ENCODE peak calls at places on chromosomes 13 and 19, in seven cellular contexts. K is astrocyte, G is neural progenitor cell, N is IMR-90, V is thoracic aorta, L is breast epithelium, Z is fibroblast of lung. S is an unnamed sample. For H3K4me1, the result is how much of the 10 kb centered on the place peaks cover.

GRCh38 chr19:35011091-35011689 is 11.1 kb downstream of the GRAMD1A start:
- DNase-seq in Z (no peak), G (no peak), V (no peak), K (no peak), L (no peak), N (no peak), S (peak)

GRCh38 chr13:44219808-44220544 is 153.6 kb upstream of the SERP2 start:
- DNase-seq in L (no peak), V (no peak), G (no peak), N (peak), K (peak), Z (peak), S (no peak)

GRCh38 chr19:19201697-19202630 is 1.2 kb downstream of the NR2C2AP start:
- DNase-seq in N (no peak), V (no peak), K (no peak), G (no peak), L (no peak), Z (no peak), S (no peak)

GRCh38 chr19:32676186-32676894 is 692 bp downstream of the RGS9BP start:
- DNase-seq in K (no peak), N (no peak), V (no peak), L (no peak), G (peak), Z (no peak), S (peak)

GRCh38 chr19:29507081-29507860 is 18.5 kb upstream of the VSTM2B start:
- DNase-seq in K (no peak), V (no peak), G (no peak), N (no peak), Z (no peak), L (no peak), S (peak)

GRCh38 chr13:45575830-45576180 is 39.7 kb downstream of the ERICH6B start:
- DNase-seq in K (no peak), G (no peak), V (no peak), L (no peak), Z (no peak), N (no peak), S (no peak)

GRCh38 chr19:19034204-19034624 is 811 bp downstream of the ARMC6 start:
- DNase-seq in N (peak), V (no peak), Z (peak), G (peak), K (peak), L (no peak), S (peak)

GRCh38 chr19:12331211-12331941 is 2.1 kb downstream of the ZNF563 start:
- DNase-seq in Z (no peak), L (no peak), V (no peak), K (no peak), G (peak), N (no peak), S (peak)

GRCh38 chr13:20700288-20700687 is 3.2 kb upstream of the IL17D start:
- DNase-seq in K (no peak), G (no peak), V (no peak), N (peak), Z (no peak), L (no peak), S (no peak)

GRCh38 chr13:105196052-105196451 is 1339.4 kb downstream of the EFNB2 start:
- DNase-seq in K (peak), N (peak), Z (peak), L (no peak), V (no peak), G (no peak), S (no peak)

GRCh38 chr19:38024991-38025716 is 118.1 kb downstream of the SIPA1L3 start:
- DNase-seq in Z (no peak), L (no peak), V (no peak), G (no peak), K (no peak), N (no peak), S (peak)

GRCh38 chr13:55029280-55029679 is 2000.7 kb downstream of the OLFM4 start:
- DNase-seq in L (no peak), K (no peak), G (no peak), Z (no peak), V (no peak), N (no peak), S (no peak)

GRCh38 chr13:73722120-73722519 is 412.1 kb downstream of the KLF12 start:
- DNase-seq in N (peak), V (no peak), G (no peak), Z (peak), L (no peak), K (peak), S (no peak)

GRCh38 chr13:76552807-76553206 is 333.4 kb downstream of the KCTD12 start:
- DNase-seq in N (no peak), Z (no peak), L (no peak), G (no peak), K (no peak), V (no peak), S (no peak)

GRCh38 chr13:73767747-73768315 is 366.4 kb downstream of the KLF12 start:
- DNase-seq in G (peak), L (no peak), N (no peak), Z (no peak), K (no peak), V (no peak), S (no peak)

GRCh38 chr13:113897161-113897560 is 33.3 kb upstream of the GAS6 start:
- DNase-seq in N (peak), Z (peak), V (no peak), L (peak), K (peak), G (no peak), S (no peak)

GRCh38 chr13:42478531-42479156 is 95.3 kb upstream of the TNFSF11 start:
- DNase-seq in L (no peak), G (peak), V (no peak), Z (peak), K (no peak), N (peak), S (no peak)

GRCh38 chr13:100274942-100275506 is 186.1 kb downstream of the PCCA start:
- DNase-seq in V (no peak), N (peak), G (no peak), Z (peak), L (no peak), K (peak), S (no peak)

GRCh38 chr19:58009301-58009665 is 6.7 kb upstream of the ZNF606 start:
- DNase-seq in G (no peak), N (no peak), Z (no peak), L (no peak), V (no peak), K (no peak), S (no peak)

GRCh38 chr19:37333457-37333856 is 37.4 kb upstream of the ZNF527 start:
- DNase-seq in V (no peak), G (no peak), L (no peak), K (peak), N (no peak), Z (no peak), S (no peak)

GRCh38 chr13:34303346-34303745 is 485.4 kb downstream of the RFC3 start:
- DNase-seq in L (no peak), Z (no peak), K (no peak), N (no peak), V (no peak), G (no peak), S (no peak)

GRCh38 chr19:39158646-39159260 is 33.2 kb downstream of the PAK4 start:
- DNase-seq in N (no peak), K (no peak), L (no peak), V (no peak), G (no peak), Z (no peak), S (no peak)

GRCh38 chr13:39590466-39591036 is 12.4 kb downstream of the LHFPL6 start:
- DNase-seq in G (no peak), Z (no peak), V (no peak), K (no peak), N (no peak), L (no peak), S (no peak)

GRCh38 chr13:98447881-98448641 is 128.8 kb downstream of the STK24 start:
- DNase-seq in K (peak), G (peak), Z (peak), L (no peak), N (no peak), V (no peak), S (no peak)

GRCh38 chr13:111431241-111431640 is 110.8 kb downstream of the TEX29 start:
- DNase-seq in G (no peak), V (no peak), N (no peak), K (no peak), L (no peak), Z (no peak), S (no peak)

GRCh38 chr19:48926909-48927308 is 6.6 kb upstream of the DHDH start:
- DNase-seq in G (no peak), Z (peak), L (no peak), N (peak), V (peak), K (peak), S (no peak)

GRCh38 chr13:52428295-52428694 is 22.1 kb downstream of the VPS36 start:
- DNase-seq in L (no peak), Z (no peak), K (peak), G (no peak), V (no peak), N (peak), S (no peak)

GRCh38 chr19:50646074-50646807 is 3.0 kb upstream of the C19orf81 start:
- DNase-seq in G (no peak), L (no peak), V (no peak), K (no peak), N (peak), Z (peak), S (no peak)

GRCh38 chr19:6271251-6271650 is 8.5 kb downstream of the MLLT1 start:
- DNase-seq in V (no peak), N (peak), Z (peak), K (no peak), G (no peak), L (no peak), S (no peak)

GRCh38 chr13:33380487-33381079 is 95.0 kb upstream of the STARD13 start:
- DNase-seq in V (no peak), N (no peak), K (no peak), L (no peak), Z (no peak), G (no peak), S (no peak)

DNA sequence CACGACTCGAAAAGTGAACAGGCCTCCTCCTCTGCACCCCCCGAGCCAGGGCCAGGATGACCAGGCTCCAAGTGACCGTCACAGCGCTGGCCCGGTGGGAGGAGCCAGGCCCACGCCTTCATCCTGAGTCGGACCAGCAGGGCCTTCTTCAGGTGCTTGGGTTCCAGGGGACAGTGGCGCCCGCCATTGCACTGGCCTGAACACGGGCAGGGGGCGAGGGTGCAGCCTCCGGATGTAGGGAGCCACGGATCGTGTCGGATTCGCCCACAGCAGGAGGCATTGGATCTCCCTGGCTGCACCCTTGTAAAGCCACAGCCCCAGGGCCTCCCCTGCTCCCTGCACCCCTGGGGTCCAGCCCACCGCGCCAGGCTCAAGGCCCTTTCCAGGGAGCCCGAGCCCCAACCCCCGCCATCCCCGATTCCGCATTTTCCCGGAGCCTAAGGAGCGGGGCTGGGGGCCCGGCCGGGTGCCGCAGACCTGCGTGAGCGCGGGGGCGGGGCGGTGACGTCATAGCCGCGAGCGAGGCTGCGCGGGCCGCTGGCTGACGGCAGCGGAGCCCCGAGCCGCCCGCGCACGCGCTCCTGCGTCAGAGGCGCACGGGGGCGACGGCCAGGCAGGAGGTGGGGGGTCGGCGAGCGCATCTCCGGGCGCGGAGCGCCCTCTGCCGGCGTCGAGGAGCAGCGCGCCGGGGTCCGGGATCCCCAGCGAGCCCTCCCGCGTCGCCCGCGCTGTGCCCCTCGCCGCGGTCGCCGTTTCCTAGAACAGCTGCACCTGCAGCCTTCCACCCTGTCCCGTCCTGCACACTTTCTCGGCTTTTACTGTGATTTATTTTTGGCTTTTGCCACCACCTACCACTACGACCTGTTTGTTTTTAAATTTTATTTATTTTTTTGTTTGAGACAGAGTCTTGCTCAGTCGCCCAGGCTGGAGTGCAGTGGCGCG is 1.5 kb upstream of the ATP5F1D start:
- DNase-seq in L (peak), G (peak), Z (peak), V (no peak), K (peak), N (peak), S (peak)
- H3K4me3 ChIP-seq in L (peak), G (peak), Z (peak), V (peak), K (no peak), N (peak), S (peak)

GRCh38 chr13:110380359-110381028 is 73.4 kb downstream of the COL4A2 start:
- DNase-seq in Z (peak), G (no peak), L (no peak), N (peak), K (peak), V (no peak), S (no peak)

GRCh38 chr13:110381029-110381360 is 73.9 kb downstream of the COL4A2 start:
- DNase-seq in N (no peak), K (no peak), G (no peak), V (no peak), Z (no peak), L (no peak), S (no peak)

GRCh38 chr13:110379905-110380341 is 72.8 kb downstream of the COL4A2 start:
- DNase-seq in G (peak), Z (no peak), V (no peak), K (peak), N (peak), L (no peak), S (no peak)

GRCh38 chr13:110377178-110378175 is 70.4 kb downstream of the COL4A2 start:
- DNase-seq in K (no peak), L (no peak), G (no peak), N (no peak), Z (no peak), V (no peak), S (no peak)

GRCh38 chr13:110379358-110379757 is 72.3 kb downstream of the COL4A2 start:
- DNase-seq in Z (no peak), L (no peak), V (no peak), K (no peak), G (no peak), N (no peak), S (no peak)
- H3K4me1 ChIP-seq in Z (under half), L (under half), V (half or more), K (under half), G (under half), N (under half), S (under half)

DNA sequence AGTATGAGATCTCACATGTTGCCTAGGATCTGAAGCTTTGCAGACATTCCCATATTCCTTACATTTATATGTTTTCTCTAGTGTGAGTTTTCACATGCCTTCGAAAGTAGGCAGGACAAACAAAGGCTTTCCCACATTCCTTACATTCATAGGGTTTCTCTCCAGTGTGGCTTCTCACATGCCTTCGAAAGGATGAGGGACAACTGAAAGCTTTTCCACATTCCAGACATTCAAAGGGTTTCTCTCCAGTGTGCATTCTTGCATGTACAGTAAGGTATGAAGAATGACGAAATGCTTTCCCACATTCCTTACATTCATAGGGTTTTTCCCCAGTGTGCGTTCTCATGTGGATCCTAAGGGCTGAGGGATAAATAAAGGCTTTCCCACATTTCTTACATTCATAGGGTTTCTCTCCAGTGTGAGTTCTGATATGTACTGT is 14.2 kb downstream of the ZNF699 start:
- DNase-seq in G (no peak), L (no peak), N (no peak), V (no peak), Z (no peak), K (peak), S (no peak)
- H3K4me3 ChIP-seq in G (no peak), L (no peak), N (no peak), V (peak), Z (no peak), K (no peak), S (no peak)

GRCh38 chr13:40963927-40964326 is 55.2 kb downstream of the ELF1 start:
- DNase-seq in V (no peak), Z (peak), K (peak), L (no peak), G (no peak), N (peak), S (no peak)
- H3K4me1 ChIP-seq in V (under half), Z (under half), K (under half), L (under half), G (under half), N (under half), S (half or more)

GRCh38 chr19:2783781-2784145 is 690 bp upstream of the SGTA start:
- DNase-seq in K (no peak), N (no peak), Z (no peak), V (no peak), G (no peak), L (no peak), S (no peak)
- H3K4me3 ChIP-seq in K (peak), N (no peak), Z (no peak), V (peak), G (no peak), L (no peak), S (no peak)

DNA sequence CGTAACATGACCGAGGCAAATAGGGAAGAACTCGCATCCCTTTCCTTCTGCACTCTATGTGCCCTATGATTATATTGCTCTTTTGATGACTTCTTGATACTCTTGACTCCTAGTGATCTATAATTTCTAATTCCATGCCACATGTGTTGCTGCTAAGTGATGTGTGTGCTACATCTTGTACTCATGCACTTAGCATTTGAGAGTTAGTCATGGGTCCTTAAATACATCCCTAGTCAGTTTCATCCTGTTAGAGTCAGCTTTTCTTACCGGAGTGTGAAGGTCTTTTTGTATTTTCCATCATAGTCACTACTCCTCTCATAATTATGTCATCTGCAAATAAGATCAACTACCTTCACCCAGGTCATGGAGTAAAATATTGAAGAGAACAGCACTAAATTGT is 30.3 kb downstream of the RXFP2 start:
- DNase-seq in Z (no peak), V (no peak), K (no peak), N (peak), G (no peak), L (no peak), S (no peak)
- H3K4me1 ChIP-seq in Z (under half), V (half or more), K (under half), N (under half), G (under half), L (under half), S (under half)

DNA sequence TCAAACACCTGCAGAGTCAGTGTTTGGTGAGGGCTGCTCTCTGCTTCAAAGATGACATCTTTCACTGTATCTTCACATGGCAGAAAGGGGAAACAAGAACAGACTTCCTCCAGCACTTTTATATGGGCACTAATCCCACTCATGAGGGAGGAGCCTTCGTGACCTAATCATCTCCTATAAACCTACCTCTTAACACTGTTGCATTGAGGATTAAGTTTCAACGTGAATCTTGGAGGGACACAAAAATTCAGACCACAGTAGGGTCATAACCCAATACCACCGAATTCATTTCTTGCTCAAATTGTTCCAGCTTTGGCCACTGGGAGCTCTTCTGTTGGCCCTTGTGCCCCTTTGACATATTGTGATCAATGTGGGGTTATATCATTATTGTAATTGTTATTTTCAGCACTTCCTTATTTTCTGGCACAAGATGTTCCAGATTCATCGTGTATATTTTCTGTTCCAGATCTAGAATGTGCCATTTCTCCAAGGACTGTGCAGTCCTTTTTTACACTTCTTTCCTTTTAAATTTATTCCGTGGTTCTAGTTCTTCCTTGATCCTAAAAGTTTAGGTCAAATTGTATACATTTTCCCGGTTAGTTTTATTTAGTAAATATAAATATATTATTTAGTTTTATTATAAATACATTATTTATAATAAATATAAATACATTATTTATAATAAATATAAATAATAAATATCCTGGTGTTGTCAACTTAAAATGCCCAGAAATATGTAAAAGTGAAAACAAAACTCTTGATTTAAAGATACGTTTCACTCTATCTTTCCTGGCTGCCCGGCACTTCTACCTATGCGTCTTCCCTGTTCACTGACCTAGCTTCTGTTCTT is 35.5 kb upstream of the IGFL4 start:
- DNase-seq in K (no peak), V (no peak), L (no peak), G (no peak), Z (no peak), N (no peak), S (no peak)
- H3K4me3 ChIP-seq in K (no peak), V (no peak), L (no peak), G (peak), Z (no peak), N (no peak), S (no peak)